ENCODE peak calls at places on chromosomes 3 and 15, in ten cellular contexts. L, H, T, U, O, I, V, K, A and S are unnamed samples.
A peak's percentile ranks its signal among the peaks of the same experiment; 100 is the strongest.

GRCh38 chr15:85657132-85657531 is 137.6 kb downstream of the KLHL25 start:
- DNase-seq in K (no peak), L (no peak), H (no peak), I (no peak), U (no peak), A (no peak), O (no peak), T (no peak), V (no peak), S (no peak)

GRCh38 chr3:122063908-122064307 is 8.7 kb downstream of the CD86 start:
- DNase-seq in H (no peak), L (no peak), K (no peak), T (no peak), U (no peak), V (no peak), A (no peak), I (no peak), O (no peak), S (no peak)

GRCh38 chr15:58564967-58565366 is 133.2 kb downstream of the LIPC start:
- DNase-seq in T (no peak), O (no peak), A (no peak), V (no peak), K (no peak), U (no peak), I (no peak), H (no peak), L (no peak), S (no peak)

GRCh38 chr3:128488995-128489859 is 3.8 kb downstream of the GATA2 start:
- DNase-seq in V (no peak), K (no peak), H (no peak), L (no peak), U (no peak), O (peak; percentile 78), I (peak; percentile 56), A (peak; percentile 52), T (peak; percentile 86), S (no peak)

GRCh38 chr3:168688267-168688666 is 592.5 kb upstream of the GOLIM4 start:
- DNase-seq in K (no peak), V (no peak), H (no peak), U (no peak), A (no peak), T (no peak), L (no peak), O (no peak), I (no peak), S (no peak)

GRCh38 chr3:123409443-123410148 is 39.3 kb downstream of the ADCY5 start:
- DNase-seq in K (no peak), I (no peak), U (no peak), V (no peak), L (no peak), T (no peak), A (no peak), O (no peak), H (peak; percentile 20), S (no peak)

GRCh38 chr3:130838898-130839572 is 54.8 kb upstream of the ATP2C1 start:
- DNase-seq in V (no peak), L (no peak), T (no peak), U (no peak), K (no peak), A (no peak), I (no peak), H (no peak), O (no peak), S (no peak)

GRCh38 chr15:48644827-48645557 is 517 bp downstream of the FBN1 start:
- DNase-seq in K (no peak), T (peak; percentile 58), U (no peak), A (peak; percentile 52), L (peak; percentile 58), I (peak; percentile 66), H (peak; percentile 13), O (peak; percentile 85), V (no peak), S (no peak)

GRCh38 chr3:143002083-143002712 is 828 bp downstream of the U2SURP start:
- DNase-seq in K (no peak), I (no peak), L (no peak), V (peak; percentile 3), A (no peak), H (peak; percentile 56), O (peak; percentile 16), T (no peak), U (no peak), S (no peak)

GRCh38 chr3:53513556-53514190 is 19.3 kb downstream of the CACNA1D start:
- DNase-seq in O (no peak), H (no peak), U (no peak), A (no peak), V (no peak), I (no peak), K (no peak), L (no peak), T (no peak), S (no peak)

GRCh38 chr3:87082806-87083440 is 92.0 kb upstream of the VGLL3 start:
- DNase-seq in V (no peak), K (peak; percentile 16), L (peak; percentile 10), A (peak; percentile 29), T (peak; percentile 25), I (no peak), U (no peak), H (peak; percentile 51), O (peak; percentile 30), S (no peak)

GRCh38 chr3:23815879-23816278 is 10.1 kb downstream of the UBE2E1 start:
- DNase-seq in H (no peak), L (no peak), U (no peak), A (no peak), T (no peak), V (no peak), O (no peak), I (no peak), K (no peak), S (no peak)

GRCh38 chr3:108477511-108478147 is 32.8 kb downstream of the MYH15 start:
- DNase-seq in V (peak; percentile 55), T (peak; percentile 20), K (peak; percentile 27), O (peak; percentile 38), I (peak; percentile 49), U (peak; percentile 41), A (peak; percentile 43), L (peak; percentile 66), H (peak; percentile 13), S (no peak)

GRCh38 chr3:51353131-51353530 is 32.0 kb upstream of the MANF start:
- DNase-seq in V (no peak), L (no peak), I (no peak), O (no peak), H (no peak), K (no peak), A (no peak), U (no peak), T (no peak), S (no peak)

GRCh38 chr15:90086868-90087268 is 15.4 kb downstream of the IDH2 start:
- DNase-seq in T (no peak), V (peak; percentile 45), A (peak; percentile 63), L (peak; percentile 52), O (peak; percentile 77), U (peak; percentile 27), K (no peak), I (peak; percentile 68), H (peak; percentile 79), S (no peak)

GRCh38 chr3:33437556-33438283 is 2.5 kb downstream of the UBP1 start:
- DNase-seq in L (no peak), A (no peak), I (peak; percentile 28), U (no peak), V (no peak), H (no peak), O (no peak), K (no peak), T (no peak), S (no peak)

GRCh38 chr15:38430106-38430760 is 23.7 kb upstream of the FAM98B start:
- DNase-seq in V (no peak), I (no peak), U (no peak), L (no peak), T (no peak), H (no peak), O (no peak), K (no peak), A (no peak), S (no peak)

GRCh38 chr15:92947071-92947730 is 47.1 kb downstream of the CHD2 start:
- DNase-seq in H (no peak), K (no peak), L (no peak), O (no peak), I (no peak), T (no peak), V (no peak), A (no peak), U (no peak), S (no peak)

GRCh38 chr15:26722621-26723160 is 50.2 kb downstream of the GABRB3 start:
- DNase-seq in A (no peak), U (no peak), I (no peak), H (peak; percentile 49), V (no peak), O (no peak), K (no peak), T (no peak), L (no peak), S (no peak)

GRCh38 chr3:186255703-186256331 is 106.2 kb downstream of the DGKG start:
- DNase-seq in O (no peak), L (no peak), V (no peak), A (peak; percentile 59), T (no peak), H (no peak), U (no peak), I (peak; percentile 67), K (no peak), S (no peak)
- TF ChIP-seq CTCF in O (peak; percentile 41), L (peak; percentile 43), V (no peak), A (peak; percentile 79), T (no peak), H (no peak), U (no peak), I (peak; percentile 57), K (no peak), S (no peak)

DNA sequence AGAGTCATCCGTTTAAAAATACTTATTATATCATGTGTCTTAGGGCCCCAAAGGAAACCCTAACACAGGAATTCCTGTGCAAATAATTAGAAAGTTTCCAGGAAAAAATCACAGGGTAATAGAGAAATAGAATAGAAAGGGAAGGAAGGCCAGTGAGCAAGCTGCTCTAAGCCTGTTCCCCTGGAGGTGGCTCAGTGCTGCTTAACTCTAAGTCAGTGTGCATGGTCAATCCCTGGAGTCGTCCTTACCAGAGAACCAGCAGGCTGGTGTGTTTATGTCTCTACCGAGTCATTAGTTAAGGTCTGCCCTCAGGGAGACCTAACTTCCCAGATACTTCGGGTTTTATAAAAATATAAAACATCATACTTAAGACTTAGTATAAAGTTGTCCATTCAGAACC is 21.0 kb upstream of the MCF2L2 start:
- DNase-seq in T (no peak), A (no peak), K (no peak), L (no peak), I (no peak), H (no peak), U (no peak), O (peak; percentile 28), V (no peak), S (no peak)
- TF ChIP-seq CTCF in T (no peak), A (no peak), K (no peak), L (no peak), I (no peak), H (no peak), U (no peak), O (no peak), V (no peak), S (no peak)

GRCh38 chr15:88337993-88338392 is 81.5 kb upstream of the NTRK3 start:
- DNase-seq in H (no peak), L (no peak), I (no peak), O (no peak), T (no peak), U (no peak), K (no peak), A (no peak), V (no peak), S (no peak)
- TF ChIP-seq CTCF in H (peak; percentile 37), L (no peak), I (no peak), O (peak; percentile 10), T (no peak), U (no peak), K (no peak), A (peak; percentile 56), V (no peak), S (no peak)

GRCh38 chr15:50523736-50524318 is 22.6 kb downstream of the USP50 start:
- DNase-seq in L (no peak), I (no peak), T (no peak), H (no peak), U (no peak), K (no peak), V (no peak), O (no peak), A (no peak), S (no peak)
- TF ChIP-seq CTCF in L (no peak), I (no peak), T (no peak), H (no peak), U (no peak), K (no peak), V (no peak), O (no peak), A (no peak), S (no peak)